ENCODE peak calls at places on chromosomes 6 and 20, in seven cellular contexts. J is NCI-H748 treated with DMSO at 0.1 percent for 48 hours, L is GM04503, N is anterior cingulate cortex, M is LoVo, K is MV-4-11, Y is ovary. I is an unnamed sample.

GRCh38 chr20:34475979-34476736 is 40.1 kb upstream of the DYNLRB1 start:
- DNase-seq in M (no peak), K (no peak), Y (peak; percentile 57), L (no peak), N (peak; percentile 11), J (no peak), I (peak; percentile 49)

GRCh38 chr6:145643760-145644159 is 91.6 kb downstream of the EPM2A start:
- DNase-seq in Y (no peak), N (no peak), J (no peak), M (no peak), L (no peak), K (no peak), I (no peak)

GRCh38 chr6:15744824-15745402 is 82.1 kb upstream of the DTNBP1 start:
- DNase-seq in Y (no peak), L (no peak), K (peak; percentile 71), J (no peak), N (no peak), M (no peak), I (no peak)

GRCh38 chr6:3390698-3391097 is 66.2 kb downstream of the SLC22A23 start:
- DNase-seq in M (peak; percentile 85), K (no peak), Y (no peak), N (peak; percentile 40), L (peak; percentile 94), J (no peak), I (peak; percentile 87)

GRCh38 chr6:87093651-87094050 is 1.3 kb downstream of the CGA start:
- DNase-seq in K (no peak), Y (no peak), J (no peak), L (no peak), N (no peak), M (no peak), I (no peak)

GRCh38 chr6:169253341-169253740 is 305 bp downstream of the THBS2 start:
- DNase-seq in L (no peak), N (no peak), K (no peak), Y (no peak), M (no peak), J (no peak), I (no peak)

GRCh38 chr6:3918474-3918873 is 69.3 kb downstream of the FAM50B start:
- DNase-seq in J (peak; percentile 20), Y (no peak), N (no peak), L (no peak), M (no peak), K (no peak), I (no peak)

GRCh38 chr6:122712093-122712863 is 67.2 kb upstream of the FABP7 start:
- DNase-seq in N (no peak), J (no peak), L (no peak), M (no peak), K (peak; percentile 29), Y (no peak), I (no peak)

GRCh38 chr6:143401636-143402370 is 48.7 kb downstream of the ADAT2 start:
- DNase-seq in K (no peak), M (no peak), L (no peak), N (no peak), Y (no peak), J (no peak), I (no peak)

GRCh38 chr20:63739129-63740069 is at the start of gene SLC2A4RG:
- DNase-seq in N (peak; percentile 56), L (peak; percentile 12), J (peak; percentile 26), K (peak; percentile 62), M (peak; percentile 78), Y (peak; percentile 88), I (peak; percentile 62)

GRCh38 chr6:80725156-80725930 is 618.9 kb downstream of the BCKDHB start:
- DNase-seq in Y (no peak), J (no peak), M (no peak), L (peak; percentile 25), N (no peak), K (peak; percentile 23), I (no peak)

GRCh38 chr6:7035837-7036249 is 71.9 kb upstream of the RREB1 start:
- DNase-seq in N (no peak), J (no peak), L (no peak), Y (no peak), M (no peak), K (peak; percentile 72), I (no peak)

GRCh38 chr20:49594143-49594928 is 26.4 kb upstream of the PTGIS start:
- DNase-seq in L (peak; percentile 73), N (no peak), Y (no peak), J (no peak), M (no peak), K (peak; percentile 99), I (peak; percentile 90)

GRCh38 chr20:5933802-5934436 is 16.4 kb downstream of the TRMT6 start:
- DNase-seq in L (no peak), M (no peak), Y (no peak), J (no peak), K (peak; percentile 74), N (no peak), I (no peak)

GRCh38 chr6:107114213-107114871 is 973 bp downstream of the BEND3 start:
- DNase-seq in N (peak; percentile 72), J (peak; percentile 74), L (peak; percentile 27), M (peak; percentile 91), K (peak; percentile 64), Y (peak; percentile 91), I (peak; percentile 79)

GRCh38 chr20:47289989-47290388 is 66.5 kb downstream of the ZMYND8 start:
- DNase-seq in K (no peak), M (no peak), N (no peak), J (no peak), Y (no peak), L (no peak), I (no peak)

GRCh38 chr20:37680420-37680819 is 13.4 kb upstream of the CTNNBL1 start:
- DNase-seq in Y (no peak), M (no peak), N (no peak), J (no peak), L (no peak), K (no peak), I (no peak)

GRCh38 chr6:158560787-158561246 is 926 bp downstream of the TMEM181 start:
- DNase-seq in K (peak; percentile 46), Y (peak; percentile 26), L (no peak), N (no peak), J (no peak), M (peak; percentile 25), I (peak; percentile 30)

GRCh38 chr6:132198040-132198439 is 203.2 kb downstream of the MOXD1 start:
- DNase-seq in L (no peak), M (no peak), Y (no peak), N (no peak), K (no peak), J (no peak), I (no peak)

GRCh38 chr20:36802326-36803223 is 29.0 kb upstream of the DSN1 start:
- DNase-seq in J (no peak), N (no peak), M (no peak), Y (no peak), K (no peak), L (peak; percentile 24), I (no peak)

GRCh38 chr20:36519944-36520343 is 21.4 kb upstream of the MYL9 start:
- DNase-seq in L (no peak), M (no peak), J (no peak), K (no peak), N (no peak), Y (no peak), I (no peak)

GRCh38 chr6:31178143-31179041 is 7.9 kb upstream of the POU5F1 start:
- DNase-seq in Y (no peak), K (no peak), L (no peak), N (no peak), M (peak; percentile 55), J (no peak), I (no peak)

GRCh38 chr20:56689318-56689717 is 60.2 kb downstream of the TFAP2C start:
- DNase-seq in J (no peak), Y (no peak), L (peak; percentile 63), K (no peak), N (no peak), M (no peak), I (no peak)

GRCh38 chr6:170182781-170183120 is 108.1 kb downstream of the DLL1 start:
- DNase-seq in N (no peak), Y (no peak), M (no peak), L (no peak), K (no peak), J (no peak), I (no peak)

GRCh38 chr6:32627831-32628230 is 9.4 kb upstream of the HLA-DQA1 start:
- DNase-seq in N (peak; percentile 43), J (no peak), M (no peak), K (peak; percentile 3), L (no peak), Y (peak; percentile 15), I (no peak)

GRCh38 chr6:130473886-130474285 is 108.1 kb downstream of the TMEM200A start:
- DNase-seq in K (peak; percentile 5), M (no peak), Y (no peak), L (peak; percentile 55), J (no peak), N (no peak), I (no peak)

GRCh38 chr6:107564223-107564855 is 74.4 kb downstream of the SOBP start:
- DNase-seq in Y (no peak), N (no peak), L (no peak), K (no peak), J (no peak), M (no peak), I (no peak)

GRCh38 chr6:139282684-139283083 is 9.1 kb downstream of the TXLNB start:
- DNase-seq in L (no peak), J (no peak), N (no peak), Y (no peak), K (no peak), M (no peak), I (no peak)

GRCh38 chr20:400451-401275 is 7.4 kb upstream of the RBCK1 start:
- DNase-seq in Y (no peak), N (peak; percentile 52), K (no peak), M (no peak), L (no peak), J (no peak), I (no peak)

GRCh38 chr6:136317023-136317649 is 27.5 kb upstream of the BCLAF1 start:
- DNase-seq in L (peak; percentile 11), M (peak; percentile 75), J (peak; percentile 44), K (peak; percentile 7), Y (peak; percentile 51), N (peak; percentile 71), I (no peak)

GRCh38 chr6:55826941-55827340 is 48.4 kb downstream of the BMP5 start:
- DNase-seq in K (no peak), Y (no peak), L (no peak), M (no peak), J (no peak), N (no peak), I (no peak)

GRCh38 chr6:156822747-156823206 is 45.6 kb downstream of the ARID1B start:
- DNase-seq in J (peak; percentile 24), M (no peak), L (no peak), K (no peak), Y (no peak), N (no peak), I (no peak)

GRCh38 chr6:111838749-111839484 is 34.3 kb downstream of the FYN start:
- DNase-seq in N (no peak), K (no peak), Y (no peak), J (no peak), M (no peak), L (no peak), I (no peak)

GRCh38 chr20:11972478-11972877 is 54.8 kb downstream of the BTBD3 start:
- DNase-seq in J (no peak), K (no peak), Y (no peak), M (no peak), L (no peak), N (no peak), I (no peak)

GRCh38 chr20:35563834-35564233 is 22.0 kb downstream of the ERGIC3 start:
- DNase-seq in K (no peak), J (no peak), M (no peak), Y (no peak), L (no peak), N (no peak), I (no peak)

GRCh38 chr6:149446791-149447376 is 37.9 kb downstream of the ZC3H12D start:
- DNase-seq in Y (no peak), N (no peak), K (no peak), M (no peak), L (no peak), J (no peak), I (peak; percentile 16)

GRCh38 chr20:32585011-32585518 is at the start of gene NOL4L:
- DNase-seq in K (no peak), N (no peak), J (no peak), L (no peak), M (peak; percentile 38), Y (no peak), I (no peak)